ENCODE peak calls at places on chromosomes 3 and 15, in four cellular contexts. H is psoas muscle, D is PC-3, P is body of pancreas. K is an unnamed sample.

GRCh38 chr15:88187195-88187594 is 69.3 kb downstream of the NTRK3 start:
- DNase-seq in H (peak; percentile 32), D (peak; percentile 32), P (no peak), K (peak; percentile 51)

GRCh38 chr15:62472616-62473299 is 307.7 kb upstream of the C2CD4B start:
- DNase-seq in H (peak; percentile 61), D (peak; percentile 38), P (no peak), K (no peak)

GRCh38 chr3:150878290-150878689 is 26.9 kb downstream of the MINDY4B start:
- DNase-seq in H (no peak), D (no peak), P (no peak), K (no peak)

GRCh38 chr3:57068437-57069089 is 8.1 kb downstream of the SPATA12 start:
- DNase-seq in H (peak; percentile 58), D (peak; percentile 81), P (no peak), K (no peak)

GRCh38 chr15:77633913-77634265 is 1.2 kb upstream of the LINGO1 start:
- DNase-seq in H (no peak), D (no peak), P (peak; percentile 25), K (no peak)

GRCh38 chr3:32313723-32314473 is 75.4 kb downstream of the CMTM8 start:
- DNase-seq in H (no peak), D (peak; percentile 76), P (no peak), K (no peak)

GRCh38 chr3:127001486-127002194 is 18.7 kb downstream of the PLXNA1 start:
- DNase-seq in H (no peak), D (no peak), P (no peak), K (no peak)

GRCh38 chr3:127177226-127177625 is 15.7 kb upstream of the PRR23E start:
- DNase-seq in H (no peak), D (peak; percentile 34), P (no peak), K (no peak)

GRCh38 chr15:37103475-37104071 is 3.2 kb upstream of the MEIS2 start:
- DNase-seq in H (no peak), D (no peak), P (no peak), K (no peak)

GRCh38 chr3:32082727-32083126 is 23.7 kb upstream of the GPD1L start:
- DNase-seq in H (no peak), D (peak; percentile 14), P (no peak), K (no peak)

GRCh38 chr15:40306908-40307307 is 827 bp downstream of the PLCB2 start:
- DNase-seq in H (no peak), D (no peak), P (no peak), K (no peak)

GRCh38 chr3:62084558-62084957 is 288.8 kb downstream of the FEZF2 start:
- DNase-seq in H (no peak), D (no peak), P (no peak), K (no peak)

GRCh38 chr3:43286886-43287301 is 554 bp downstream of the SNRK start:
- DNase-seq in H (no peak), D (peak; percentile 21), P (peak; percentile 28), K (no peak)

GRCh38 chr15:33720952-33721351 is 247.3 kb upstream of the CHRM5 start:
- DNase-seq in H (no peak), D (peak; percentile 90), P (no peak), K (no peak)

GRCh38 chr3:21729888-21730459 is 21.0 kb downstream of the ZNF385D start:
- DNase-seq in H (no peak), D (no peak), P (no peak), K (no peak)

GRCh38 chr3:4730734-4731133 is 237.6 kb downstream of the ITPR1 start:
- DNase-seq in H (no peak), D (no peak), P (no peak), K (no peak)

GRCh38 chr15:101318810-101319200 is 23.8 kb upstream of the SNRPA1 start:
- DNase-seq in H (no peak), D (no peak), P (peak; percentile 2), K (no peak)

GRCh38 chr3:41684802-41685740 is 276.8 kb downstream of the ULK4 start:
- DNase-seq in H (no peak), D (no peak), P (no peak), K (no peak)

GRCh38 chr3:94115482-94115881 is 52.6 kb downstream of the NSUN3 start:
- DNase-seq in H (no peak), D (peak; percentile 68), P (no peak), K (peak; percentile 18)
- TF ChIP-seq CTCF in H (no peak), D (peak; percentile 83), P (no peak), K (peak; percentile 54)

DNA sequence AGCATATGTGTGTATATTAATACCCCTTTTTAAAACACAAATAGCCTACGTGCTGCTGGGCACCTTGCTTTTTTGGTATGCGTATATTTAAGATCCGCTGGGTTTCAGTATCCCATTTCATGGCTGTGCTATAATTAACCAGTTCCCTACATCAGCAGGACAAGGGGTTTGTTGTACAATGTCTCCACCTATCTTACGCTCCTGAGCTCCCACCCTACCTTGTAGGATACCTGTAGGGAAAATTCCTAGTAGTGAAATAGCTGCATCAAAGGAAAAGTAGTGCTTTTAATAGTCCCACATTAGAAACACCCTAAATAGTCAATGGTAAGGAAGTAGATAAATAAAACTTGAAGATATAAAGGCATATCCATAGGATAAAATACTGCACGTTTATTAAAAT is 1.4 kb downstream of the MAP6D1 start:
- DNase-seq in H (no peak), D (peak; percentile 24), P (no peak), K (no peak)
- H3K4me3 ChIP-seq in H (peak overlapping the region; percentile 86), D (peak overlapping the region; percentile 92), P (no peak overlapping the region), K (peak overlapping the region; percentile 81)

DNA sequence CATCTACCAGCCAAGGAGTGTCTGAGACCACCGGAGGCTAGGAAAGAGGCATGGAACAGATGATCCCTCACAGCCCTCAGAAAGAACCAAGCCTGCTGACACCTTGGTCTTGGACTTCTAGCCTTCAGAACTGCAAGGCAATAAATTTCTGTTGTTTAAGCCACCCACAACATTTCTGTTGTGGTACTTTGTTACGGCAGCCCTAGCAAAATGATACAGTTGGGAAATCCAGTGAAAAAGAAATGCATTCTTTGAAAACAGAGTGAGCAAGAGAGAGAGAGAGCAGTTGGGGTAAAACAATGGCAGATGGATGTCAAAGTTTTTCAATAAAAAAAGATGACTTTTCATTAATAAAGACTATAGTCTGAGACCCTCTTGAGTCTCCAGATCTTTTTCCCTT is 219.4 kb downstream of the NFKBIZ start:
- DNase-seq in H (no peak), D (no peak), P (no peak), K (no peak)
- H3K27ac ChIP-seq in H (no peak overlapping the region), D (peak overlapping the region; percentile 77), P (no peak overlapping the region), K (no peak overlapping the region)

GRCh38 chr3:109532257-109533216 is 195.2 kb upstream of the DPPA4 start:
- DNase-seq in H (no peak), D (peak; percentile 78), P (peak; percentile 54), K (peak; percentile 26)
- TF ChIP-seq CTCF in H (no peak), D (peak; percentile 80), P (peak; percentile 19), K (peak; percentile 51)

DNA sequence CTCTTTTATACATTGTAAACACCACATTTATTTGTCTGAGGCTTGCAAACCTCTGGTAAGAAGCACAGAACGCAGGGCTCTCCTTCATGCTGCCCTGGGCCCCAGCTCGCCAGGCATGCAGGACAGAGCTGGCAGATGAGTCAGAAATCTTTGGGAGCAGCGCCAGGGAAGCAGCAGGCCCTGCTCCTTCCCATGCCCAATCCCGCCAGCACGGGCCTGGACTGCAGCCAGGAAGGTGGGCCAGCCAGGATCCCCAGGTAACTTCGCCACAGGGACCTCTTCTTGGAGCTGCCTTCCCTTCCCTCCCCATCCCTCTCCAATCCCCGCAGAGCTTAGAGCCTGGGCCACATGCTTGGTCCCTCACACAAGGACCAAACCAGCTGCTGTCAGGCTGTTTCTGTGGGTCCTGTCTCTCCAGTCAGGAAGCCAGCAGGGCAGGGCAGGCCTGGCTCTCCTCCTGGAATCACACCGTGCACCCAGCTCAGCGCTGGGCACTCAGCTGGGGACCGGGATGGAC is 8.8 kb downstream of the STOML1 start:
- DNase-seq in H (peak; percentile 76), D (peak; percentile 92), P (no peak), K (no peak)
- H3K4me3 ChIP-seq in H (no peak overlapping the region), D (no peak overlapping the region), P (no peak overlapping the region), K (no peak overlapping the region)

GRCh38 chr3:52001443-52001974 is 5.8 kb upstream of the RPL29 start:
- DNase-seq in H (peak; percentile 77), D (peak; percentile 85), P (peak; percentile 79), K (peak; percentile 83)
- H3K27ac ChIP-seq in H (no peak overlapping the region), D (no peak overlapping the region), P (no peak overlapping the region), K (peak overlapping the region; percentile 1)

DNA sequence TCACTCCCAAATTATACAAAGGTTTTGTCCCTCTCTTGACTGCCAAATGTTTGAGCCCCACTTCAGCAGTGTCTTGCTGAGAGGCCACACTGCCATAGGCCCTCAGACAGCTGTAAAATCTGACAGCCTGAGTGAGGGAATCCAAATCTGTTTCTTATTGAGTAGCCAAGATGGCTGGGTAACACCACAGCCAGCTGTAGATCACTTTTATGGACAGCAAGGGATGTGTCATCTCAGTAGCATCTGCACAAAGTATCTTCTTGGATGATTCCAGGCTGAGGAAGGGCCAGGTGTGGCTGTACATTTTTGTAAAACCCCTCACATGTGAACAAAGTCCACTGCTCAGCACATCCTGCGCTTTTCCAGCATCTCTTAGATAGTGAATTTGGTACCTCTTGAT is 237.0 kb upstream of the LRTM1 start:
- DNase-seq in H (no peak), D (no peak), P (no peak), K (no peak)
- TF ChIP-seq CTCF in H (no peak), D (no peak), P (no peak), K (no peak)

GRCh38 chr3:46539443-46540005 is 26.6 kb downstream of the LRRC2 start:
- DNase-seq in H (no peak), D (no peak), P (no peak), K (no peak)
- H3K4me3 ChIP-seq in H (no peak overlapping the region), D (no peak overlapping the region), P (no peak overlapping the region), K (no peak overlapping the region)

GRCh38 chr3:30646181-30646876 is 39.9 kb downstream of the TGFBR2 start:
- DNase-seq in H (no peak), D (no peak), P (no peak), K (no peak)

GRCh38 chr3:30645077-30645476 is 38.7 kb downstream of the TGFBR2 start:
- DNase-seq in H (no peak), D (no peak), P (no peak), K (no peak)

GRCh38 chr3:30642715-30643361 is 36.4 kb downstream of the TGFBR2 start:
- DNase-seq in H (no peak), D (no peak), P (no peak), K (no peak)

GRCh38 chr3:30643763-30644462 is 37.5 kb downstream of the TGFBR2 start:
- DNase-seq in H (no peak), D (no peak), P (no peak), K (no peak)

GRCh38 chr3:30644615-30645014 is 38.2 kb downstream of the TGFBR2 start:
- DNase-seq in H (peak; percentile 38), D (peak; percentile 35), P (peak; percentile 23), K (no peak)
- H3K27ac ChIP-seq in H (peak overlapping the region; percentile 65), D (no peak overlapping the region), P (peak overlapping the region; percentile 51), K (peak overlapping the region; percentile 38)

DNA sequence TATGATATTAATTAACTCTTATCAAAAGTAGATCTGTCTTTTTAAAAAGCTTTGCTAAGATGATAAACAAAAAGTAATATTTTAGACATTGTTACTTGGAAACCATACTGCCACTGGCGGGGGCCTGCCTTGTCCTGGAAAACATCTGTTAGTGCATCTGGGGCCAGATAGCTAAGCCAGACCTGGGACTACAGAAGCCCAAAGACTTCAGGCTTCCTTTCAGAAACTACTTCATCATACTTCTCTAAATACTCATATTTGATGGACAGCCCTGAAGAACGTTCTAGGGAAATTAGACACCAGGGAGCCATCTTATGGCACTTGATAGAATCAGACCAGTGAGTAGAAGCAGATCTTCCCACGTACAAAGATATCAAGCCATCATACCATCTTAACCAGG is 795.4 kb upstream of the SEMA6D start:
- DNase-seq in H (no peak), D (no peak), P (no peak), K (no peak)
- TF ChIP-seq CTCF in H (no peak), D (no peak), P (no peak), K (no peak)